ENCODE peak calls at places on chromosomes 7 and 10, in five cellular contexts. One of them, this sample, is unnamed. For H3K4me1, the result is how much of the 10 kb centered on the place peaks cover.

GRCh38 chr7:107047902-107048782 is 3.6 kb downstream of the PRKAR2B start:
- DNase-seq in PC-9: no peak
- DNase-seq in psoas muscle: no peak
- DNase-seq in uterus: no peak
- DNase-seq in CD4-positive, alpha-beta memory T cell: no peak
- DNase-seq in this sample: no peak

GRCh38 chr7:125878990-125879389 is 949.4 kb upstream of the POT1 start:
- DNase-seq in psoas muscle: no peak
- DNase-seq in uterus: no peak
- DNase-seq in PC-9: no peak
- DNase-seq in CD4-positive, alpha-beta memory T cell: no peak
- DNase-seq in this sample: no peak

GRCh38 chr10:133258066-133258817 is 18.4 kb downstream of the ADAM8 start:
- DNase-seq in PC-9: peak
- DNase-seq in uterus: no peak
- DNase-seq in CD4-positive, alpha-beta memory T cell: peak
- DNase-seq in psoas muscle: no peak
- DNase-seq in this sample: peak

GRCh38 chr10:47361293-47361692 is 13.1 kb downstream of the RBP3 start:
- DNase-seq in PC-9: no peak
- DNase-seq in CD4-positive, alpha-beta memory T cell: no peak
- DNase-seq in psoas muscle: peak
- DNase-seq in uterus: no peak
- DNase-seq in this sample: peak

GRCh38 chr7:64795176-64795575 is 948 bp downstream of the ZNF138 start:
- DNase-seq in CD4-positive, alpha-beta memory T cell: no peak
- DNase-seq in psoas muscle: no peak
- DNase-seq in uterus: no peak
- DNase-seq in PC-9: no peak
- DNase-seq in this sample: no peak

GRCh38 chr10:117461766-117462423 is 80.7 kb upstream of the EMX2 start:
- DNase-seq in PC-9: peak
- DNase-seq in psoas muscle: peak
- DNase-seq in uterus: peak
- DNase-seq in CD4-positive, alpha-beta memory T cell: no peak
- DNase-seq in this sample: no peak

GRCh38 chr7:84021292-84021898 is 173.2 kb downstream of the SEMA3A start:
- DNase-seq in CD4-positive, alpha-beta memory T cell: no peak
- DNase-seq in PC-9: no peak
- DNase-seq in psoas muscle: no peak
- DNase-seq in uterus: no peak
- DNase-seq in this sample: no peak

GRCh38 chr7:148978091-148978490 is 50.2 kb downstream of the PDIA4 start:
- DNase-seq in uterus: no peak
- DNase-seq in CD4-positive, alpha-beta memory T cell: no peak
- DNase-seq in PC-9: no peak
- DNase-seq in psoas muscle: peak
- DNase-seq in this sample: no peak

GRCh38 chr10:86661161-86662025 is 6.9 kb upstream of the LDB3 start:
- DNase-seq in uterus: no peak
- DNase-seq in psoas muscle: peak
- DNase-seq in PC-9: no peak
- DNase-seq in CD4-positive, alpha-beta memory T cell: no peak
- DNase-seq in this sample: no peak

GRCh38 chr10:33703897-33704825 is 369.7 kb upstream of the NRP1 start:
- DNase-seq in psoas muscle: no peak
- DNase-seq in CD4-positive, alpha-beta memory T cell: no peak
- DNase-seq in uterus: no peak
- DNase-seq in PC-9: no peak
- DNase-seq in this sample: no peak

GRCh38 chr7:44867073-44867990 is 18.0 kb downstream of the PURB start:
- DNase-seq in uterus: peak
- DNase-seq in PC-9: peak
- DNase-seq in psoas muscle: no peak
- DNase-seq in CD4-positive, alpha-beta memory T cell: no peak
- DNase-seq in this sample: no peak

GRCh38 chr10:102120987-102121738 is 995 bp upstream of the LDB1 start:
- DNase-seq in CD4-positive, alpha-beta memory T cell: no peak
- DNase-seq in PC-9: no peak
- DNase-seq in psoas muscle: peak
- DNase-seq in uterus: peak
- DNase-seq in this sample: peak
- H3K4me1 ChIP-seq in CD4-positive, alpha-beta memory T cell: under half
- H3K4me1 ChIP-seq in PC-9: under half
- H3K4me1 ChIP-seq in psoas muscle: under half
- H3K4me1 ChIP-seq in uterus: under half
- H3K4me1 ChIP-seq in this sample: under half

DNA sequence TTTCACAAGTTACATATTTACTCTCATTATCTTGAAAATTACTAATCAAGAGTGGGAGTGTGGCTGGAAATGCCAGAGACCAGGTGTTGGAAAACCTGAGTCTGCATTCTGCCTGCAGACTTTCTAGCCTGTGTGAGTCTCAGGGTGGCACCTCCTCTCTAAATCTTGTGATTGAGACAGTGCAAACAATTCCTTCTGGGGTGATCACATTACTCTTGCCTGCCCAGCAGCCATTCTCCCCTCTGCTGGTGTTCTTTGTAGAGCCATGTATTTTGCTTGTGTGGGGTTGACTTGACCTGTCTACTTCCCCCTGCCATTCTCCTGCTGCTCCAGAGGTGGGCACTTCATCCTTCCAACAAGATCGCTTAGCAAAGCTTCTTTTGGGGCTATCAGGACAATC is 101.1 kb downstream of the RAPGEF5 start:
- DNase-seq in PC-9: no peak
- DNase-seq in psoas muscle: no peak
- DNase-seq in uterus: no peak
- DNase-seq in CD4-positive, alpha-beta memory T cell: no peak
- DNase-seq in this sample: no peak
- H3K27ac ChIP-seq in PC-9: no peak
- H3K27ac ChIP-seq in psoas muscle: no peak
- H3K27ac ChIP-seq in uterus: no peak
- H3K27ac ChIP-seq in CD4-positive, alpha-beta memory T cell: no peak
- H3K27ac ChIP-seq in this sample: no peak

DNA sequence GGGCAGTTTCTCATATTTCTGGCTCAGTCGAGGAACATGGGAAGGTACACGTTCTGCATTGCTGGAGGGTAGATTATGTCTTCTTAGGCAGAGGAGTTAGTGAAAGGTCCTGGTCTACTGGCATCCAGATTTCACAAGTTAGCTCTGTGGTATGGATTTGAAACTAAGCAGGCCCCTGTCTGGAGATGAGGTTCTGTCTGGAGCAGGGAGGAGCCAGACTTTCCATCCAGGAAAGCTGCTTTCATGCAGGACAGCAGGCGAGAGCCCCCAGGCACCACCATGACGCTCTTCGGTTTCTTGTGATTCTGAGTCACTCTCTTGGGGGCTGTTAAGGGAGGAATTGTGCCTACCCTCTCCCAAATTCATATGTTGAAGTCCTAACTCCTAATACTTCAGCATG is 184.3 kb downstream of the KIAA1217 start:
- DNase-seq in psoas muscle: no peak
- DNase-seq in PC-9: no peak
- DNase-seq in CD4-positive, alpha-beta memory T cell: no peak
- DNase-seq in uterus: no peak
- DNase-seq in this sample: no peak
- H3K4me1 ChIP-seq in psoas muscle: under half
- H3K4me1 ChIP-seq in PC-9: under half
- H3K4me1 ChIP-seq in CD4-positive, alpha-beta memory T cell: under half
- H3K4me1 ChIP-seq in uterus: under half
- H3K4me1 ChIP-seq in this sample: under half

DNA sequence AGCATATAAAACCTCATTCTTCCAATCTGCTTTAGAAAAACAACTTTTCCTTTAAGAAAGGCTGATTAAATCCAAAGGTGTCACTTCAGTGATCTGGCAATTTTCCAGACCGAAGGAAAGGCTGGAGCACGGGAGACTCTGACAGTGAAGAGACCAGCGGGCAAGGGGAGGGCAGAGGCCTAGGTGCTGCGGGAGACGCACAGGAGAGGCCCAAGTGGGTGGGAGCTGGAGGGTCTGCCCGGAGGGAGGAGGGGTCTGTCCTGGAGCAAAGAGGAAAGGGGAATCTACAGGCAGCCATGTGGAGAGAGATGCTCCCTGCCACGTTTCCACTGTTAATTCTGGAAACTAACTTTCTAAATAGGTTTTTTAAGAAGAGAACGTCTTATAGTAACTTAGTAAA is 24.3 kb upstream of the PPP2R2D start:
- DNase-seq in psoas muscle: no peak
- DNase-seq in PC-9: no peak
- DNase-seq in uterus: no peak
- DNase-seq in CD4-positive, alpha-beta memory T cell: no peak
- DNase-seq in this sample: no peak
- H3K27ac ChIP-seq in psoas muscle: no peak
- H3K27ac ChIP-seq in PC-9: no peak
- H3K27ac ChIP-seq in uterus: no peak
- H3K27ac ChIP-seq in CD4-positive, alpha-beta memory T cell: no peak
- H3K27ac ChIP-seq in this sample: no peak

GRCh38 chr7:47337531-47337930 is 244.4 kb downstream of the TNS3 start:
- DNase-seq in PC-9: no peak
- DNase-seq in CD4-positive, alpha-beta memory T cell: no peak
- DNase-seq in uterus: no peak
- DNase-seq in psoas muscle: no peak
- DNase-seq in this sample: peak
- H3K4me1 ChIP-seq in PC-9: under half
- H3K4me1 ChIP-seq in CD4-positive, alpha-beta memory T cell: under half
- H3K4me1 ChIP-seq in uterus: under half
- H3K4me1 ChIP-seq in psoas muscle: under half
- H3K4me1 ChIP-seq in this sample: under half

DNA sequence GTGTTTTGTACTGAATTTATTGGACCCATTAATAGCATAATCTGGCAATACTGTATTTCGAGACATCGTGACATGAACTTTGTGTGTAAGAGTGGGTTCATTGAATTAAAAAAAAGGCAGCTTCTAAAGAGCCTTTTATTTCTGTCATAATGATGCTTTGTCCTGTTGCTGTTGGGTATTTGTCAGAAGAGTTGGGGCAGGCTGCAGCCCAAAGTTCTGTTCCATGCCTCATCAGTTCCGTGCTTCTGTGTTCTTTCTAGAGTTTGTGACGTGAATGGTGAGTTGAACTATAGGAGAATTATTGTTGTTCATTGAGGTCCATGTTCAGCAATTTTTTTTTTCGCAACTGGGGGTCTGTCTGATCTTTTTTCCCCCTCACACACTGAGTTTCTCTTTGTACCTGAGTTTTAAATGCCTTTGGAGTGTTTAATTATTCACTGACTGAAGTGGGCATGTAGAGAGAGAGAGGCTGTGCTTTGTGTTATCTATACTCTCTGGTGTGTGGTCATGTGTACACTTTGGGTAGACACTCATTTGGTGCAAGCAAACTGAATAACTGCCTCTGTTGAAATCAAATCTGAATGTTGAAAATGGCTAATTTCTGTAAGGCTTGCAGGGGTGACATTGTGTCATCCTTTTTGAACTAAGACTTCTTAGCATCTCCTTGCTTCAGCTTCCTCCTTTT is 69.8 kb downstream of the ADD3 start:
- DNase-seq in CD4-positive, alpha-beta memory T cell: peak
- DNase-seq in PC-9: no peak
- DNase-seq in uterus: no peak
- DNase-seq in psoas muscle: no peak
- DNase-seq in this sample: no peak
- H3K27ac ChIP-seq in CD4-positive, alpha-beta memory T cell: peak
- H3K27ac ChIP-seq in PC-9: peak
- H3K27ac ChIP-seq in uterus: peak
- H3K27ac ChIP-seq in psoas muscle: peak
- H3K27ac ChIP-seq in this sample: no peak

GRCh38 chr10:124725171-124725631 is 19.0 kb downstream of the FAM53B start:
- DNase-seq in CD4-positive, alpha-beta memory T cell: no peak
- DNase-seq in psoas muscle: no peak
- DNase-seq in uterus: no peak
- DNase-seq in PC-9: no peak
- DNase-seq in this sample: no peak
- H3K4me1 ChIP-seq in CD4-positive, alpha-beta memory T cell: half or more
- H3K4me1 ChIP-seq in psoas muscle: half or more
- H3K4me1 ChIP-seq in uterus: under half
- H3K4me1 ChIP-seq in PC-9: under half
- H3K4me1 ChIP-seq in this sample: half or more

This sample was measured in Karpas-422.